ENCODE peak calls at places on chromosomes 3 and 15, in nine cellular contexts. One of them, this sample, is unnamed.

GRCh38 chr3:185630182-185630622 is 44.1 kb downstream of the SENP2 start:
- DNase-seq in neural crest cell: no peak
- DNase-seq in endothelial cell: no peak
- DNase-seq in GM12865: no peak
- DNase-seq in PC-9: peak
- DNase-seq in H1: no peak
- DNase-seq in IMR-90: peak
- DNase-seq in A549: peak
- DNase-seq in AG04449: no peak
- DNase-seq in this sample: no peak

GRCh38 chr3:24740367-24740766 is 245.7 kb upstream of the THRB start:
- DNase-seq in A549: no peak
- DNase-seq in AG04449: no peak
- DNase-seq in PC-9: no peak
- DNase-seq in neural crest cell: no peak
- DNase-seq in GM12865: no peak
- DNase-seq in IMR-90: no peak
- DNase-seq in endothelial cell: no peak
- DNase-seq in H1: no peak
- DNase-seq in this sample: no peak

GRCh38 chr3:123552095-123552714 is 32.6 kb downstream of the HACD2 start:
- DNase-seq in AG04449: no peak
- DNase-seq in endothelial cell: no peak
- DNase-seq in H1: no peak
- DNase-seq in neural crest cell: no peak
- DNase-seq in IMR-90: peak
- DNase-seq in A549: peak
- DNase-seq in PC-9: no peak
- DNase-seq in GM12865: peak
- DNase-seq in this sample: no peak

GRCh38 chr3:33099109-33099645 is 2.2 kb upstream of the GLB1 start:
- DNase-seq in neural crest cell: no peak
- DNase-seq in A549: no peak
- DNase-seq in H1: no peak
- DNase-seq in AG04449: no peak
- DNase-seq in PC-9: no peak
- DNase-seq in IMR-90: no peak
- DNase-seq in endothelial cell: no peak
- DNase-seq in GM12865: no peak
- DNase-seq in this sample: no peak

GRCh38 chr15:49625460-49626036 is 4.7 kb downstream of the DTWD1 start:
- DNase-seq in PC-9: no peak
- DNase-seq in GM12865: no peak
- DNase-seq in neural crest cell: no peak
- DNase-seq in endothelial cell: no peak
- DNase-seq in AG04449: no peak
- DNase-seq in H1: no peak
- DNase-seq in IMR-90: no peak
- DNase-seq in A549: peak
- DNase-seq in this sample: no peak

GRCh38 chr3:194518652-194519051 is 31.9 kb upstream of the ATP13A3 start:
- DNase-seq in PC-9: no peak
- DNase-seq in A549: no peak
- DNase-seq in AG04449: peak
- DNase-seq in GM12865: peak
- DNase-seq in H1: no peak
- DNase-seq in IMR-90: peak
- DNase-seq in neural crest cell: no peak
- DNase-seq in endothelial cell: no peak
- DNase-seq in this sample: no peak

GRCh38 chr3:26091096-26091495 is 301.2 kb downstream of the OXSM start:
- DNase-seq in PC-9: no peak
- DNase-seq in endothelial cell: no peak
- DNase-seq in neural crest cell: no peak
- DNase-seq in GM12865: no peak
- DNase-seq in A549: no peak
- DNase-seq in H1: no peak
- DNase-seq in AG04449: no peak
- DNase-seq in IMR-90: no peak
- DNase-seq in this sample: no peak

GRCh38 chr15:77019476-77020331 is 24.8 kb downstream of the PSTPIP1 start:
- DNase-seq in AG04449: no peak
- DNase-seq in H1: no peak
- DNase-seq in PC-9: no peak
- DNase-seq in A549: no peak
- DNase-seq in IMR-90: peak
- DNase-seq in neural crest cell: no peak
- DNase-seq in endothelial cell: no peak
- DNase-seq in GM12865: peak
- DNase-seq in this sample: no peak

GRCh38 chr3:65385805-65386204 is 652.9 kb downstream of the MAGI1 start:
- DNase-seq in IMR-90: no peak
- DNase-seq in A549: no peak
- DNase-seq in GM12865: no peak
- DNase-seq in endothelial cell: no peak
- DNase-seq in neural crest cell: no peak
- DNase-seq in AG04449: no peak
- DNase-seq in PC-9: no peak
- DNase-seq in H1: no peak
- DNase-seq in this sample: no peak

GRCh38 chr15:95284933-95285401 is 1045.5 kb upstream of the NR2F2 start:
- DNase-seq in PC-9: no peak
- DNase-seq in AG04449: no peak
- DNase-seq in GM12865: peak
- DNase-seq in IMR-90: peak
- DNase-seq in neural crest cell: no peak
- DNase-seq in endothelial cell: peak
- DNase-seq in H1: no peak
- DNase-seq in A549: no peak
- DNase-seq in this sample: no peak

GRCh38 chr3:33360136-33360825 is 79.9 kb downstream of the UBP1 start:
- DNase-seq in PC-9: peak
- DNase-seq in GM12865: no peak
- DNase-seq in H1: no peak
- DNase-seq in A549: peak
- DNase-seq in AG04449: peak
- DNase-seq in IMR-90: peak
- DNase-seq in endothelial cell: no peak
- DNase-seq in neural crest cell: no peak
- DNase-seq in this sample: peak

GRCh38 chr15:87599616-87600015 is 656.9 kb downstream of the NTRK3 start:
- DNase-seq in neural crest cell: no peak
- DNase-seq in IMR-90: peak
- DNase-seq in A549: no peak
- DNase-seq in H1: no peak
- DNase-seq in PC-9: no peak
- DNase-seq in AG04449: no peak
- DNase-seq in GM12865: no peak
- DNase-seq in endothelial cell: no peak
- DNase-seq in this sample: no peak

GRCh38 chr15:26630857-26631256 is 142.0 kb downstream of the GABRB3 start:
- DNase-seq in GM12865: no peak
- DNase-seq in A549: peak
- DNase-seq in neural crest cell: no peak
- DNase-seq in endothelial cell: no peak
- DNase-seq in PC-9: no peak
- DNase-seq in H1: no peak
- DNase-seq in IMR-90: no peak
- DNase-seq in AG04449: no peak
- DNase-seq in this sample: no peak

GRCh38 chr3:42084593-42084992 is 6.6 kb upstream of the TRAK1 start:
- DNase-seq in neural crest cell: no peak
- DNase-seq in A549: no peak
- DNase-seq in endothelial cell: no peak
- DNase-seq in AG04449: no peak
- DNase-seq in IMR-90: no peak
- DNase-seq in PC-9: no peak
- DNase-seq in GM12865: no peak
- DNase-seq in H1: no peak
- DNase-seq in this sample: no peak

GRCh38 chr3:112199622-112200316 is 66.7 kb upstream of the GCSAM start:
- DNase-seq in endothelial cell: no peak
- DNase-seq in neural crest cell: no peak
- DNase-seq in AG04449: no peak
- DNase-seq in GM12865: no peak
- DNase-seq in H1: no peak
- DNase-seq in A549: peak
- DNase-seq in PC-9: peak
- DNase-seq in IMR-90: peak
- DNase-seq in this sample: no peak
- TF ChIP-seq CTCF in endothelial cell: no peak
- TF ChIP-seq CTCF in neural crest cell: no peak
- TF ChIP-seq CTCF in AG04449: no peak
- TF ChIP-seq CTCF in GM12865: no peak
- TF ChIP-seq CTCF in H1: no peak
- TF ChIP-seq CTCF in A549: no peak
- TF ChIP-seq CTCF in PC-9: peak
- TF ChIP-seq CTCF in IMR-90: no peak
- TF ChIP-seq CTCF in this sample: no peak

DNA sequence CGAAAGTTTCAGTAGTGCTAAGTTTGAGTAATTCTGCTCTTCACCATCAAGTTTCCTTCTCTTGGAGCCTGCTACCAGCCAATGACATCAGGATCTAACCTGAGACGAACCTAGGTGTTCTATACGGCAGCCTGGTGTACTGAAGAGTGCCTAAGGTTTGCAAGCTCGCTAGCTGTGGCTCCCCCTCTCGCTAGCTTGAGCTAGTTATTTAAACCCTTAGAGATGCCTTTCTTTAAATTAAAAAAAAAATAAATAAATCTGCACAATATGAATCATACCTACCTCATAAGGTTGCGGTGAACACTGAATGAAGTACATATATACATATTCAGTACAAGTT is 1.4 kb upstream of the COL8A1 start:
- DNase-seq in H1: no peak
- DNase-seq in AG04449: no peak
- DNase-seq in IMR-90: no peak
- DNase-seq in PC-9: no peak
- DNase-seq in GM12865: no peak
- DNase-seq in neural crest cell: no peak
- DNase-seq in A549: no peak
- DNase-seq in endothelial cell: no peak
- DNase-seq in this sample: no peak
- TF ChIP-seq CTCF in H1: no peak
- TF ChIP-seq CTCF in AG04449: peak
- TF ChIP-seq CTCF in IMR-90: peak
- TF ChIP-seq CTCF in PC-9: peak
- TF ChIP-seq CTCF in GM12865: no peak
- TF ChIP-seq CTCF in neural crest cell: no peak
- TF ChIP-seq CTCF in A549: no peak
- TF ChIP-seq CTCF in endothelial cell: no peak
- TF ChIP-seq CTCF in this sample: no peak

GRCh38 chr3:49839193-49839809 is 17.1 kb downstream of the TRAIP start:
- DNase-seq in neural crest cell: peak
- DNase-seq in AG04449: peak
- DNase-seq in H1: peak
- DNase-seq in A549: peak
- DNase-seq in GM12865: peak
- DNase-seq in endothelial cell: peak
- DNase-seq in IMR-90: peak
- DNase-seq in PC-9: no peak
- DNase-seq in this sample: peak

GRCh38 chr3:49842843-49843242 is 13.5 kb downstream of the TRAIP start:
- DNase-seq in H1: no peak
- DNase-seq in AG04449: no peak
- DNase-seq in A549: no peak
- DNase-seq in neural crest cell: no peak
- DNase-seq in endothelial cell: no peak
- DNase-seq in GM12865: no peak
- DNase-seq in IMR-90: no peak
- DNase-seq in PC-9: no peak
- DNase-seq in this sample: no peak

GRCh38 chr3:49840371-49840770 is 16.0 kb downstream of the TRAIP start:
- DNase-seq in PC-9: no peak
- DNase-seq in GM12865: no peak
- DNase-seq in IMR-90: no peak
- DNase-seq in endothelial cell: no peak
- DNase-seq in A549: no peak
- DNase-seq in neural crest cell: no peak
- DNase-seq in AG04449: no peak
- DNase-seq in H1: no peak
- DNase-seq in this sample: no peak

GRCh38 chr3:49841806-49842205 is 14.6 kb downstream of the TRAIP start:
- DNase-seq in PC-9: no peak
- DNase-seq in H1: no peak
- DNase-seq in A549: no peak
- DNase-seq in IMR-90: no peak
- DNase-seq in endothelial cell: no peak
- DNase-seq in GM12865: no peak
- DNase-seq in neural crest cell: no peak
- DNase-seq in AG04449: no peak
- DNase-seq in this sample: no peak

GRCh38 chr3:49841126-49841525 is 15.2 kb downstream of the TRAIP start:
- DNase-seq in PC-9: no peak
- DNase-seq in GM12865: peak
- DNase-seq in AG04449: no peak
- DNase-seq in A549: peak
- DNase-seq in neural crest cell: peak
- DNase-seq in H1: peak
- DNase-seq in endothelial cell: peak
- DNase-seq in IMR-90: no peak
- DNase-seq in this sample: peak
- TF ChIP-seq CTCF in PC-9: peak
- TF ChIP-seq CTCF in GM12865: peak
- TF ChIP-seq CTCF in AG04449: peak
- TF ChIP-seq CTCF in A549: peak
- TF ChIP-seq CTCF in neural crest cell: peak
- TF ChIP-seq CTCF in H1: peak
- TF ChIP-seq CTCF in endothelial cell: no peak
- TF ChIP-seq CTCF in IMR-90: peak
- TF ChIP-seq CTCF in this sample: no peak

GRCh38 chr3:14402304-14402811 is at the start of gene SLC6A6:
- DNase-seq in A549: peak
- DNase-seq in endothelial cell: peak
- DNase-seq in AG04449: peak
- DNase-seq in neural crest cell: peak
- DNase-seq in PC-9: peak
- DNase-seq in IMR-90: peak
- DNase-seq in GM12865: peak
- DNase-seq in H1: peak
- DNase-seq in this sample: peak
- TF ChIP-seq CTCF in A549: no peak
- TF ChIP-seq CTCF in endothelial cell: no peak
- TF ChIP-seq CTCF in AG04449: peak
- TF ChIP-seq CTCF in neural crest cell: peak
- TF ChIP-seq CTCF in PC-9: peak
- TF ChIP-seq CTCF in IMR-90: peak
- TF ChIP-seq CTCF in GM12865: peak
- TF ChIP-seq CTCF in H1: peak
- TF ChIP-seq CTCF in this sample: peak

GRCh38 chr3:40160933-40161332 is 148.6 kb upstream of the EIF1B start:
- DNase-seq in endothelial cell: no peak
- DNase-seq in GM12865: no peak
- DNase-seq in PC-9: no peak
- DNase-seq in A549: no peak
- DNase-seq in IMR-90: no peak
- DNase-seq in AG04449: no peak
- DNase-seq in H1: no peak
- DNase-seq in neural crest cell: no peak
- DNase-seq in this sample: no peak
- TF ChIP-seq CTCF in endothelial cell: no peak
- TF ChIP-seq CTCF in GM12865: no peak
- TF ChIP-seq CTCF in PC-9: no peak
- TF ChIP-seq CTCF in A549: no peak
- TF ChIP-seq CTCF in IMR-90: no peak
- TF ChIP-seq CTCF in AG04449: no peak
- TF ChIP-seq CTCF in H1: no peak
- TF ChIP-seq CTCF in neural crest cell: no peak
- TF ChIP-seq CTCF in this sample: no peak

GRCh38 chr3:150430272-150430671 is 22.2 kb downstream of the TSC22D2 start:
- DNase-seq in A549: no peak
- DNase-seq in AG04449: no peak
- DNase-seq in neural crest cell: no peak
- DNase-seq in PC-9: no peak
- DNase-seq in H1: no peak
- DNase-seq in endothelial cell: no peak
- DNase-seq in GM12865: no peak
- DNase-seq in IMR-90: no peak
- DNase-seq in this sample: no peak
- TF ChIP-seq CTCF in A549: no peak
- TF ChIP-seq CTCF in AG04449: no peak
- TF ChIP-seq CTCF in neural crest cell: no peak
- TF ChIP-seq CTCF in PC-9: no peak
- TF ChIP-seq CTCF in H1: no peak
- TF ChIP-seq CTCF in endothelial cell: no peak
- TF ChIP-seq CTCF in GM12865: no peak
- TF ChIP-seq CTCF in IMR-90: no peak
- TF ChIP-seq CTCF in this sample: no peak